ENCODE peak calls at places on chromosomes 12 and 14, in six cellular contexts. G, V, A, T, N and W are unnamed samples.

GRCh38 chr14:84927096-84927910 is 602.6 kb upstream of the FLRT2 start:
- DNase-seq in G (no peak), N (no peak), V (no peak), A (no peak), T (no peak), W (no peak)

GRCh38 chr12:97595423-97595822 is 132.8 kb downstream of the RMST start:
- DNase-seq in V (peak), N (no peak), T (no peak), G (no peak), A (no peak), W (no peak)

GRCh38 chr12:28550757-28551381 is 360.6 kb downstream of the CCDC91 start:
- DNase-seq in T (peak), G (no peak), N (peak), V (no peak), A (no peak), W (no peak)

GRCh38 chr12:51937941-51938340 is 13.6 kb upstream of the ACVR1B start:
- DNase-seq in A (no peak), V (no peak), G (no peak), T (no peak), N (no peak), W (no peak)

GRCh38 chr12:47775100-47775911 is 2.3 kb downstream of the SLC48A1 start:
- DNase-seq in V (no peak), T (peak), G (no peak), N (peak), A (no peak), W (no peak)

GRCh38 chr14:102225936-102226335 is 79.0 kb downstream of the MOK start:
- DNase-seq in N (no peak), A (no peak), V (peak), G (no peak), T (no peak), W (no peak)

GRCh38 chr12:96766232-96766631 is 140.8 kb upstream of the NEDD1 start:
- DNase-seq in V (no peak), N (no peak), A (no peak), T (no peak), G (no peak), W (no peak)

GRCh38 chr12:128682542-128683315 is 141.0 kb downstream of the SLC15A4 start:
- DNase-seq in N (no peak), A (no peak), V (no peak), T (no peak), G (no peak), W (no peak)

GRCh38 chr12:6575648-6576047 is 7.6 kb upstream of the NOP2 start:
- DNase-seq in G (no peak), A (no peak), V (no peak), N (no peak), T (no peak), W (no peak)

GRCh38 chr12:124500232-124501079 is 67.0 kb downstream of the NCOR2 start:
- DNase-seq in N (peak), V (no peak), A (no peak), G (no peak), T (peak), W (no peak)

GRCh38 chr12:103793046-103793445 is 48.0 kb downstream of the NT5DC3 start:
- DNase-seq in A (no peak), T (no peak), V (no peak), G (no peak), N (no peak), W (no peak)

GRCh38 chr14:105492051-105492965 is 1.3 kb downstream of the TEDC1 start:
- DNase-seq in G (no peak), N (no peak), A (no peak), V (peak), T (no peak), W (no peak)